ENCODE peak calls at places on chromosomes 13 and 19, in nine cellular contexts. D is ascending aorta, C is endodermal cell, K is WTC11, R is neural crest cell, P is H9, E is sigmoid colon, Y is cardiac muscle cell, M is adrenal gland. G is an unnamed sample.

GRCh38 chr19:52198678-52199077 is 8.8 kb downstream of the PPP2R1A start:
- DNase-seq in M (no peak), Y (no peak), K (no peak), E (no peak), C (no peak), P (no peak), D (no peak), R (no peak), G (no peak)

GRCh38 chr19:48102870-48103751 is 7.5 kb downstream of the PLA2G4C start:
- DNase-seq in P (peak), E (no peak), D (no peak), M (peak), Y (peak), C (peak), K (peak), R (peak), G (peak)

GRCh38 chr19:49338023-49338677 is 2.9 kb downstream of the CD37 start:
- DNase-seq in D (peak), C (peak), Y (no peak), K (peak), M (no peak), E (no peak), P (peak), R (no peak), G (no peak)

GRCh38 chr19:371501-372160 is 27.0 kb upstream of the MIER2 start:
- DNase-seq in P (no peak), D (peak), K (no peak), C (peak), M (no peak), Y (no peak), E (peak), R (no peak), G (no peak)

GRCh38 chr19:32543107-32543900 is 37.7 kb upstream of the PDCD5 start:
- DNase-seq in C (no peak), P (no peak), D (no peak), M (no peak), Y (no peak), K (no peak), E (no peak), R (no peak), G (no peak)

GRCh38 chr19:53102186-53102585 is 1.0 kb downstream of the ZNF160 start:
- DNase-seq in D (no peak), M (no peak), R (no peak), E (no peak), P (no peak), C (peak), Y (peak), K (no peak), G (peak)

GRCh38 chr13:112562786-112563383 is 25.1 kb downstream of the TUBGCP3 start:
- DNase-seq in M (no peak), D (no peak), R (no peak), E (no peak), Y (no peak), P (no peak), K (no peak), C (no peak), G (no peak)

GRCh38 chr13:79741006-79741405 is 260.1 kb downstream of the NDFIP2 start:
- DNase-seq in C (no peak), K (no peak), M (peak), R (no peak), P (no peak), E (no peak), Y (peak), D (no peak), G (no peak)

GRCh38 chr19:7924651-7925170 is 1.2 kb downstream of the CTXN1 start:
- DNase-seq in D (no peak), K (no peak), P (no peak), Y (no peak), E (no peak), R (no peak), M (peak), C (no peak), G (no peak)

GRCh38 chr13:25286308-25286968 is 850 bp downstream of the MTMR6 start:
- DNase-seq in Y (peak), R (peak), C (peak), M (peak), P (no peak), D (no peak), E (no peak), K (no peak), G (no peak)

GRCh38 chr19:40921005-40921897 is 39.2 kb upstream of the CYP2A7 start:
- DNase-seq in K (no peak), R (no peak), Y (peak), M (no peak), E (no peak), D (no peak), P (no peak), C (peak), G (no peak)

GRCh38 chr19:6769006-6769637 is 1.9 kb upstream of the SH2D3A start:
- DNase-seq in D (no peak), K (peak), E (no peak), R (no peak), P (peak), Y (peak), C (peak), M (no peak), G (no peak)

GRCh38 chr13:101624981-101625380 is 172.5 kb downstream of the ITGBL1 start:
- DNase-seq in Y (no peak), K (no peak), E (no peak), D (no peak), C (no peak), P (no peak), M (no peak), R (no peak), G (no peak)

GRCh38 chr13:52845334-52845761 is 3.1 kb downstream of the PCDH8 start:
- DNase-seq in C (peak), K (peak), Y (no peak), E (no peak), D (no peak), R (peak), P (peak), M (no peak), G (peak)

GRCh38 chr19:18591735-18592385 is 3.3 kb downstream of the REX1BD start:
- DNase-seq in P (no peak), R (no peak), C (no peak), E (no peak), D (no peak), M (no peak), Y (no peak), K (no peak), G (no peak)

GRCh38 chr13:112056739-112057433 is 10.1 kb upstream of the SOX1 start:
- DNase-seq in D (no peak), C (peak), K (no peak), P (peak), E (no peak), Y (no peak), R (no peak), M (no peak), G (no peak)

GRCh38 chr19:45069056-45069455 is 7.2 kb downstream of the ZNF296 start:
- DNase-seq in M (peak), C (peak), R (no peak), E (no peak), P (peak), D (no peak), Y (peak), K (peak), G (peak)

GRCh38 chr19:23440791-23441190 is 45.5 kb upstream of the ZNF91 start:
- DNase-seq in P (peak), Y (peak), M (no peak), C (peak), K (peak), D (no peak), R (no peak), E (no peak), G (peak)

GRCh38 chr13:50130686-50131051 is 115.4 kb downstream of the KCNRG start:
- DNase-seq in R (peak), Y (peak), C (peak), D (peak), E (no peak), P (peak), K (peak), M (peak), G (peak)

GRCh38 chr13:51635137-51635878 is 51.0 kb downstream of the WDFY2 start:
- DNase-seq in P (no peak), M (no peak), D (no peak), E (no peak), K (no peak), Y (no peak), R (no peak), C (peak), G (no peak)

GRCh38 chr19:45446295-45446694 is 21.5 kb upstream of the FOSB start:
- DNase-seq in Y (peak), C (no peak), E (no peak), R (no peak), M (no peak), D (no peak), K (no peak), P (no peak), G (no peak)

GRCh38 chr13:86757236-86757978 is 913.8 kb upstream of the SLITRK5 start:
- DNase-seq in Y (no peak), D (no peak), E (no peak), C (peak), K (peak), P (peak), R (no peak), M (no peak), G (no peak)

GRCh38 chr13:33087091-33087490 is 70.9 kb downstream of the KL start:
- DNase-seq in P (no peak), D (no peak), M (no peak), E (no peak), Y (peak), C (no peak), R (no peak), K (no peak), G (no peak)

GRCh38 chr19:6239401-6239844 is 40.4 kb downstream of the MLLT1 start:
- DNase-seq in Y (peak), E (no peak), K (no peak), M (no peak), D (no peak), R (no peak), P (no peak), C (no peak), G (no peak)

GRCh38 chr13:27358420-27358819 is 66.0 kb upstream of the GTF3A start:
- DNase-seq in P (no peak), C (no peak), E (no peak), Y (no peak), M (no peak), K (no peak), R (no peak), D (no peak), G (no peak)

GRCh38 chr13:27359203-27359821 is 65.1 kb upstream of the GTF3A start:
- DNase-seq in R (peak), E (peak), P (peak), M (peak), Y (peak), D (peak), C (peak), K (peak), G (peak)

GRCh38 chr13:27360562-27360961 is 63.9 kb upstream of the GTF3A start:
- DNase-seq in Y (no peak), D (no peak), R (no peak), C (no peak), K (no peak), M (no peak), E (no peak), P (no peak), G (no peak)

GRCh38 chr13:27367570-27367969 is 56.8 kb upstream of the GTF3A start:
- DNase-seq in P (no peak), E (no peak), K (no peak), Y (no peak), C (no peak), M (no peak), D (no peak), R (no peak), G (no peak)

DNA sequence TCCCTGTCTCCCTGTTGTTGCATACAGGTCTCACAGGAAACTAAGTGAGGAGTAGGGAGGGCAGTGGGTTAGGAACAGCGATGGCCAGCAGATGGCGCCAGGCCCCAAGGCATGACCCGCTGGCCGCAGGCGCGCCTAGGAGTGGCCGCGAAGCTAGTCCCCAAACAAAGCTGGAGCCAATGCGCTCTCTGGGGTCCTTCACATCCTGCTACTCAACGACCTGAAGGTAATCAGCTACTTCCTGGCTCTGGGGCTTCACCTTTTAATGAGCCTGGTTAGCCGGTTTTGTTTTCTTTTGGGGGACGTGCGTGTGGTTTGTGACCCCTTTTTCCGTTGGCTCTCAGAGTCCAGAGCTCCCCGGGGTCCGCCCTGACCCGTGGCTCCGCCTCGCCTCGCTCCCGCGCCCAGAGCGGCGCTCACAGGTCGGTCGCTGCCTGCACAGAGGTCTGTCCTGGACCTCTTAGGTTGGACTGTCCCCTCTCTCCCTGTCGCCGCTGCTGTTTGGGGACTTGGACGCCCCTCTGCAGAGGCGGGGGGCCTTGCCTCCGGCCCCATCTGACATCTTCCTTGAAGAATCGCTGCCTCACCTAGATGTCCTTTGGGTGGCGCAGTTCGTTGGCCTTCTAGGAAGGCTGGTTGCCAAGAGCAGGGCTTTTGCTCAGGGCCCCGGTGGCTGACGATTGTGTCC is 62.2 kb upstream of the GTF3A start:
- DNase-seq in M (peak), E (peak), D (peak), C (peak), P (peak), R (peak), Y (peak), K (peak), G (peak)
- TF ChIP-seq CTCF in M (peak), E (peak), D (peak), C (peak), P (peak), R (peak), Y (peak), K (peak), G (peak)

GRCh38 chr13:95156208-95156607 is 145.0 kb downstream of the ABCC4 start:
- DNase-seq in Y (peak), D (no peak), E (no peak), R (no peak), P (no peak), K (no peak), M (no peak), C (no peak), G (no peak)
- TF ChIP-seq CTCF in Y (peak), D (no peak), E (no peak), R (peak), P (peak), K (no peak), M (peak), C (peak), G (no peak)

GRCh38 chr13:40341086-40341471 is 325.4 kb downstream of the FOXO1 start:
- DNase-seq in C (no peak), K (no peak), D (no peak), R (no peak), E (no peak), P (no peak), M (no peak), Y (peak), G (no peak)

GRCh38 chr13:40338217-40338616 is 328.2 kb downstream of the FOXO1 start:
- DNase-seq in D (peak), P (no peak), E (no peak), R (no peak), M (no peak), C (no peak), Y (no peak), K (no peak), G (no peak)

GRCh38 chr13:40341501-40341900 is 324.9 kb downstream of the FOXO1 start:
- DNase-seq in E (no peak), R (no peak), K (no peak), P (no peak), Y (no peak), M (no peak), D (peak), C (no peak), G (no peak)

GRCh38 chr13:40342461-40342860 is 324.0 kb downstream of the FOXO1 start:
- DNase-seq in K (no peak), P (no peak), E (no peak), Y (no peak), D (peak), R (no peak), C (no peak), M (no peak), G (no peak)

DNA sequence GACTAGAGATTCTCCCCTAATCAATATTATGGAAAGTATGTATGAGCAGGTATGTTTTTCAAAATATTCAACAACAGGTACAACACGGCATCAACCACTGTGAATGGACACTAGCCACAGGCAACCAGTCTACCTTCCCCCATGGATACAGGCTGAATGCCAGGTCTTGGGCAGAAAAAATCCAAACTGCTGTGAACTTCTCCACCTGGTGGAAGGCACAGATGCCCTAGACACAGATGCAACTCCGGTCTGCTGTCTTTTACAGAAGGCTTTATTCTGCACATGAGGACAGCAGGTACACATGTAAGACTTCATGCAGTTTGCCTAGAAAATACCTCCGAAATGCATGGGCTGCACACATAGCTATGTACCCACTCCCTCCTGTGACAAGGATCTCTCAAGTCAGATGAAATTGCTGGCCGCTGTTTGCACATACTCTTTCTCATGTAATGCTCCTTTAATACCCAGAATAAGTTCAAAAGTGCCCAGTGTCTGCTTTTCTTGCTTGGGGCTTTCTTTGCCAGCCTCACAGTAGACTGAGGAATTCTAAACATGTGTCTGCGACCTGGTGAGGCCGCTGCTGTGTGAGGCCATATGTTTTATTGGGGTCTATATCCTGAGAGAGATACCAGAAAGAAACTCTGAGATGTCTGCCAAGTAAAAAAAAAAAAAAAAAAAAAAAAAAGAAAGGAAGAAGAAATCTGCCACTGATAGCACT is 325.9 kb downstream of the FOXO1 start:
- DNase-seq in M (no peak), R (no peak), K (no peak), E (no peak), P (no peak), C (no peak), D (peak), Y (peak), G (no peak)
- TF ChIP-seq CTCF in M (no peak), R (no peak), K (no peak), E (no peak), P (no peak), C (peak), D (no peak), Y (no peak), G (no peak)

DNA sequence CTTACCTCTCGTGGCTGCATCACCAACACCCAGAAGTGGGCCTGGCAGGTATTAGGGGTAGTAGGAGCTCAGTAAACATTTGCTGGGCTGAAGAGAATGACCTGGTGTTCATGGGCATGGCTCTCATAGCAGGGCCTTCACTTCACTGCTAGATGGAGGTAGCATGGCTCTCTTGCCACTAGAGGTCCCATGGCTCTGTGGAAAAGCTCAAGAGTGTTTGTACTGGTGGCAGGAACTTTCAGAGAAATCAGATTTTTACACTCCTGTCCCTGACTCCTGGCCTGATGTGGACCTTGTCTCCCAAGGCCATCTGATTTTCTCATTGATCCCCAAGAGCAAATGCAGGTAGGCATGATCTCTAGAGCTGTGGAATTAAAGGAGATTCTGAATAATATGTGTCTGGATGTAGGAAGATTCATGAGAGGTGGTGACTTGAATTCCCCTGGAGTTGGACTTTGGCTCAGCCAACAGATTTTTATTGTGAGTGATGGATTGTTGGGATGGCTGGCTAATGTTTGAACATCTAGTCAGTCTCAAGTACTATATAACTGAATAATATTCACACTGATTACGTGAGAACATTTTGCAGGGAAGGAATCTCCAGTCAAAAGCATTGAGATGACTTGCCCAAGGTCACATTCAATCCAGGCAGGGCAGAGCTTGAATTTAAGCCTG is 5.8 kb downstream of the ZNF574 start:
- DNase-seq in R (no peak), E (no peak), D (no peak), P (no peak), M (no peak), K (no peak), Y (peak), C (no peak), G (no peak)
- TF ChIP-seq CTCF in R (peak), E (no peak), D (no peak), P (peak), M (peak), K (no peak), Y (peak), C (peak), G (peak)

GRCh38 chr19:35655600-35655999 is 7.5 kb downstream of the COX6B1 start:
- DNase-seq in E (no peak), K (no peak), Y (no peak), M (no peak), D (no peak), P (no peak), R (no peak), C (no peak), G (no peak)

GRCh38 chr19:35656700-35657099 is 8.6 kb downstream of the COX6B1 start:
- DNase-seq in C (no peak), P (no peak), D (no peak), M (no peak), Y (no peak), E (peak), K (no peak), R (no peak), G (no peak)

GRCh38 chr19:35661995-35662340 is 4.3 kb upstream of the UPK1A start:
- DNase-seq in K (no peak), M (no peak), C (no peak), E (no peak), R (no peak), Y (no peak), P (no peak), D (no peak), G (no peak)

GRCh38 chr19:35663981-35664380 is 2.3 kb upstream of the UPK1A start:
- DNase-seq in Y (no peak), P (no peak), R (no peak), K (no peak), C (no peak), E (no peak), D (no peak), M (no peak), G (no peak)

DNA sequence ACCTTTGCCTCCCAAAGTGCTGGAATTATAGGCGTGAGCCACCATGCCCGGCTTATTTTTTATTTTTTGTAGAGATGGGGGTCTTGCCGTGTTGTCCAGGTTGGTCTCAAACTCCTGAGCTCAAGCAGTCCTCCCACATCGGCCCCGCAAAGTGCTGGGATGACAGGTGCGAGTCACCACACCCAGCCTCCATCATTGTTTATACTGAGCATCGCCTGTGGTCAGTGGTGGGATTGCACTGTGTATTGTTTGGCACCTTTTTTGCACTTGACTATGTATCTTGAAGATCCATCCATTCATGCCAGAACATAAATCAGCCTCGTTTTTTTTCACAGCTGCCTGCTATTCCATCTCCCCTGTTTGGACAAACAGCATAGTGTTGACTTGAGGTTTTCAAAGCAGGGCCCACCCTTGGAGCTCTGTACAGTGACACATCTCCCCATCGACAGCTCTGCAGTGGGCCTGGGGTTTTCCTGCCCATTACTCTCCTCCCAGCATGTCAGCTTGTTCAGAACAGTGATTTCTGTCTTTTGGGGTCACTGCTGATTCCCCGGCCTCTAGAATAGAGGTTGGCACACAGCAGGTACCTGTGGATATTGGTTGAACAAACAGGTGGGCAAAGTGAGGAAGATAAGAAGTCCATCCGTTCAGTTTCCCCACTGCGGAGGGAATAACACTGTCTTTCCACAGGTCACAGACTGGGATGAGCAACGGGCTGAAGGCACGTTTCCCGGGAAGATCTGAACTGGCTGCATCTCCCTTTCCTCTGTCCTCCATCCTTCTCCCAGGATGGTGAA is 8.2 kb upstream of the UPK1A start:
- DNase-seq in D (no peak), K (no peak), C (no peak), M (no peak), P (no peak), Y (no peak), R (no peak), E (no peak), G (no peak)
- TF ChIP-seq CTCF in D (no peak), K (peak), C (peak), M (no peak), P (peak), Y (no peak), R (peak), E (no peak), G (peak)

GRCh38 chr13:97030705-97031452 is 36.6 kb upstream of the OXGR1 start:
- DNase-seq in C (no peak), M (no peak), Y (peak), D (no peak), P (no peak), K (no peak), R (no peak), E (no peak), G (no peak)
- TF ChIP-seq CTCF in C (peak), M (peak), Y (peak), D (no peak), P (peak), K (no peak), R (peak), E (no peak), G (peak)

G was measured in glutamatergic neuron.